ENCODE peak calls at places on chromosomes 13 and 19, in nine cellular contexts. M is neural progenitor cell; O is Peyer's patch; C is IMR-90; B is stomach; U is CD4-positive, alpha-beta T cell; I is naive thymus-derived CD4-positive, alpha-beta T cell; W is cardiac muscle cell; X is pancreas. R is an unnamed sample.

GRCh38 chr19:27867981-27868380 is 1345.0 kb downstream of the UQCRFS1 start:
- DNase-seq in I (no peak), U (no peak), X (no peak), M (no peak), W (no peak), O (no peak), B (no peak), C (no peak), R (no peak)

GRCh38 chr19:48970139-48970766 is 5.1 kb downstream of the FTL start:
- DNase-seq in I (no peak), O (no peak), B (no peak), C (no peak), M (no peak), X (no peak), W (no peak), U (no peak), R (no peak)

GRCh38 chr19:23790641-23791488 is 32.2 kb upstream of the ZNF681 start:
- DNase-seq in I (no peak), X (no peak), O (no peak), C (no peak), U (no peak), B (no peak), W (no peak), M (no peak), R (peak; percentile 17)

GRCh38 chr13:94558721-94559120 is 37.2 kb downstream of the TGDS start:
- DNase-seq in X (no peak), O (no peak), W (no peak), B (no peak), C (no peak), U (no peak), M (no peak), I (peak; percentile 20), R (no peak)

GRCh38 chr19:48872884-48873475 is 759 bp downstream of the PPP1R15A start:
- DNase-seq in U (peak; percentile 64), O (peak; percentile 92), C (peak; percentile 94), M (peak; percentile 89), I (peak; percentile 89), B (peak; percentile 90), X (peak; percentile 78), W (peak; percentile 93), R (no peak)

GRCh38 chr13:93778548-93778947 is 551.9 kb downstream of the GPC6 start:
- DNase-seq in O (no peak), C (no peak), W (no peak), B (no peak), X (no peak), M (no peak), I (no peak), U (no peak), R (no peak)

GRCh38 chr13:35851238-35851814 is 279.9 kb downstream of the DCLK1 start:
- DNase-seq in B (no peak), O (no peak), I (no peak), M (no peak), U (no peak), W (no peak), C (no peak), X (no peak), R (peak; percentile 91)

GRCh38 chr13:74206061-74206561 is 71.9 kb upstream of the KLF12 start:
- DNase-seq in C (peak; percentile 92), O (no peak), W (no peak), B (no peak), X (no peak), I (no peak), U (no peak), M (peak; percentile 32), R (no peak)

GRCh38 chr19:38970664-38971532 is 4.6 kb downstream of the FBXO17 start:
- DNase-seq in W (no peak), I (no peak), B (no peak), C (no peak), M (no peak), X (no peak), U (no peak), O (no peak), R (no peak)

GRCh38 chr19:15551183-15552004 is 43.1 kb downstream of the CYP4F22 start:
- DNase-seq in M (no peak), C (no peak), U (peak; percentile 68), X (peak; percentile 69), W (no peak), B (peak; percentile 40), O (peak; percentile 31), I (peak; percentile 66), R (no peak)

GRCh38 chr13:76707360-76707759 is 178.8 kb downstream of the KCTD12 start:
- DNase-seq in B (no peak), O (no peak), M (no peak), W (no peak), U (no peak), X (no peak), I (no peak), C (peak; percentile 78), R (no peak)

GRCh38 chr13:66102864-66103263 is 1127.3 kb downstream of the PCDH9 start:
- DNase-seq in W (no peak), U (no peak), O (no peak), M (no peak), C (peak; percentile 36), I (no peak), B (no peak), X (no peak), R (no peak)

GRCh38 chr13:38693168-38693567 is 6.3 kb downstream of the FREM2 start:
- DNase-seq in B (no peak), M (no peak), X (no peak), W (no peak), U (no peak), I (no peak), C (no peak), O (no peak), R (no peak)

GRCh38 chr13:38697628-38698333 is 10.9 kb downstream of the FREM2 start:
- DNase-seq in M (peak; percentile 31), O (no peak), I (no peak), C (no peak), B (no peak), W (peak; percentile 40), U (no peak), X (no peak), R (no peak)

GRCh38 chr13:38697197-38697596 is 10.3 kb downstream of the FREM2 start:
- DNase-seq in B (no peak), W (no peak), C (no peak), I (no peak), U (no peak), O (no peak), M (no peak), X (no peak), R (no peak)

GRCh38 chr13:38690231-38690630 is 3.4 kb downstream of the FREM2 start:
- DNase-seq in O (no peak), B (no peak), U (no peak), X (no peak), C (no peak), M (no peak), I (no peak), W (no peak), R (no peak)

GRCh38 chr13:38693641-38694040 is 6.8 kb downstream of the FREM2 start:
- DNase-seq in W (peak; percentile 24), I (no peak), U (no peak), B (peak; percentile 38), M (no peak), C (no peak), O (no peak), X (no peak), R (no peak)
- H3K27ac ChIP-seq in W (no peak overlapping the region), I (no peak overlapping the region), U (no peak overlapping the region), B (no peak overlapping the region), M (no peak overlapping the region), C (no peak overlapping the region), O (no peak overlapping the region), X (no peak overlapping the region), R (no peak overlapping the region)

GRCh38 chr19:7857727-7858701 is 16.2 kb downstream of the PRR36 start:
- DNase-seq in B (no peak), U (no peak), M (peak; percentile 90), W (peak; percentile 63), X (no peak), I (no peak), C (no peak), O (no peak), R (no peak)
- H3K27ac ChIP-seq in B (no peak overlapping the region), U (no peak overlapping the region), M (no peak overlapping the region), W (no peak overlapping the region), X (no peak overlapping the region), I (no peak overlapping the region), C (no peak overlapping the region), O (no peak overlapping the region), R (peak overlapping the region; percentile 26)

DNA sequence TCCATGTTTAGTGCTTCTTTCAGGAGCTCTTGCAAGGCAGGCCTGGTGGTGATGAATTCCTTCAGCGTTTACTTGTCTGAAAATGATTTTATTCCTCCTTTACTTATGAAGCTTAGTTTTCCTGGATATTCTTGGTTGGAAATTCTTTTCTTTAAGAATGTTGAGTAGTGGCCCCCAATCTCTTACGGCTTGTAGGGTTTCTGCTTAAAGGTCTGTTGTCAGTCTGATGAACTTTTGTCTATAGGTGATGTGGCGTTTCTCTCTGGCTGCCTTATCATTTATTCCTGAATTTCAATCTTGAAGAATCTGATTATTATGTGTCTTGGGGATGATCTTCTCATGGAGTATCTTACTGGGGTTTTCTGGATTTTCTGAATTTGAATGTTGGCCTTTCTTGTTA is 26.0 kb downstream of the ZNF430 start:
- DNase-seq in M (no peak), O (no peak), I (no peak), W (no peak), X (no peak), B (no peak), C (no peak), U (no peak), R (no peak)
- H3K27ac ChIP-seq in M (no peak overlapping the region), O (no peak overlapping the region), I (no peak overlapping the region), W (no peak overlapping the region), X (no peak overlapping the region), B (no peak overlapping the region), C (no peak overlapping the region), U (no peak overlapping the region), R (no peak overlapping the region)

GRCh38 chr13:28464861-28465260 is 30.1 kb downstream of the FLT1 start:
- DNase-seq in U (no peak), B (no peak), W (no peak), O (no peak), I (no peak), M (no peak), X (no peak), C (no peak), R (no peak)

GRCh38 chr13:28455580-28456194 is 39.2 kb downstream of the FLT1 start:
- DNase-seq in W (no peak), B (no peak), M (no peak), I (no peak), O (no peak), C (no peak), X (no peak), U (no peak), R (no peak)

GRCh38 chr13:28458604-28459003 is 36.3 kb downstream of the FLT1 start:
- DNase-seq in U (no peak), B (no peak), O (no peak), W (no peak), M (no peak), I (no peak), X (no peak), C (no peak), R (no peak)

GRCh38 chr13:28463481-28463880 is 31.4 kb downstream of the FLT1 start:
- DNase-seq in M (no peak), C (peak; percentile 27), B (no peak), O (no peak), U (no peak), W (no peak), X (no peak), I (no peak), R (no peak)

DNA sequence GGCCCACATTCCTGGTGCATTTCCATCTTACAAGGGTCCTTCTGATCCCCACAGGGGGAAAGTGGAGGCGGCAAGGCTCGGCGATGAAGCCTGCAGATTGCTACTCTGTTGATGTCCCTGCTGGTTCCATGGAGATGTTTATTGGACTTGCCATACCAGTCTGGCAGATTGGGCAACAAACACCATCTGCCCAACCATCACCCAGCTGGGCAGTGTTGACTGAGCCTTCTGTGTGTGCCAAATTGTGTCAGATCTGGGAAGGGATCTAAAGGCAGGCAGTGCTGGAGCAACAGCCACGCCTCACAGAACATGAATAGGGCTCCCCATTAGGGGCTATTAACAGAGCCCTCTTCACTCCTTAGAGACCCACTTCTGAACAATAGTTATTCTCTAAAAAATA is 35.0 kb downstream of the FLT1 start:
- DNase-seq in X (no peak), U (no peak), W (no peak), B (no peak), I (no peak), C (no peak), O (no peak), M (no peak), R (no peak)
- H3K27ac ChIP-seq in X (no peak overlapping the region), U (no peak overlapping the region), W (no peak overlapping the region), B (no peak overlapping the region), I (no peak overlapping the region), C (no peak overlapping the region), O (no peak overlapping the region), M (no peak overlapping the region), R (no peak overlapping the region)